ENCODE peak calls at places on chromosomes 3 and 15, in six cellular contexts. L, P, Z, T, R and F are unnamed samples.

GRCh38 chr3:124770341-124771082 is 40.3 kb downstream of the UMPS start:
- DNase-seq in L (no peak), P (no peak), R (no peak), T (no peak), Z (no peak), F (peak)

GRCh38 chr3:182902236-182902635 is 78.1 kb downstream of the DCUN1D1 start:
- DNase-seq in Z (no peak), P (no peak), L (no peak), R (no peak), T (no peak), F (no peak)

GRCh38 chr3:50616770-50617095 is 218 bp upstream of the MAPKAPK3 start:
- DNase-seq in R (peak), Z (peak), T (peak), L (peak), P (peak), F (peak)

GRCh38 chr15:68229386-68230156 is at the start of gene CLN6:
- DNase-seq in T (peak), R (peak), P (peak), Z (peak), L (peak), F (peak)

GRCh38 chr3:39637807-39638206 is 170.3 kb downstream of the MOBP start:
- DNase-seq in R (peak), P (peak), Z (no peak), L (peak), T (no peak), F (peak)

GRCh38 chr3:117709108-117709507 is 999.5 kb downstream of the TUSC7 start:
- DNase-seq in L (no peak), Z (no peak), T (no peak), P (no peak), R (no peak), F (no peak)

GRCh38 chr15:33154366-33155166 is 39.9 kb downstream of the FMN1 start:
- DNase-seq in R (no peak), P (peak), L (peak), T (no peak), Z (no peak), F (no peak)

GRCh38 chr3:68996356-68996995 is 17.0 kb downstream of the EOGT start:
- DNase-seq in L (no peak), T (no peak), R (no peak), P (no peak), Z (no peak), F (no peak)

GRCh38 chr3:179671709-179672337 is 19.0 kb downstream of the USP13 start:
- DNase-seq in P (no peak), L (no peak), R (no peak), T (no peak), Z (no peak), F (peak)

GRCh38 chr3:133797396-133798105 is 8.1 kb upstream of the SRPRB start:
- DNase-seq in L (no peak), Z (no peak), T (no peak), R (no peak), P (no peak), F (no peak)